ENCODE peak calls at places on chromosomes 11 and 22, in four cellular contexts. One of them, this sample, is unnamed.

GRCh38 chr11:10934293-10934850 is 76.5 kb upstream of the ZBED5 start:
- DNase-seq in mesendoderm: no peak
- DNase-seq in H9: peak
- DNase-seq in IMR-90: no peak
- DNase-seq in this sample: no peak

GRCh38 chr11:93279911-93280347 is 50.6 kb upstream of the DEUP1 start:
- DNase-seq in mesendoderm: no peak
- DNase-seq in H9: no peak
- DNase-seq in IMR-90: no peak
- DNase-seq in this sample: no peak

GRCh38 chr11:14029971-14030531 is 67.5 kb downstream of the SPON1 start:
- DNase-seq in mesendoderm: no peak
- DNase-seq in H9: no peak
- DNase-seq in IMR-90: peak
- DNase-seq in this sample: no peak

GRCh38 chr22:45534339-45535192 is 31.9 kb downstream of the FBLN1 start:
- DNase-seq in mesendoderm: no peak
- DNase-seq in H9: no peak
- DNase-seq in IMR-90: peak
- DNase-seq in this sample: no peak

GRCh38 chr11:129440028-129440630 is 64.5 kb downstream of the BARX2 start:
- DNase-seq in mesendoderm: peak
- DNase-seq in H9: peak
- DNase-seq in IMR-90: no peak
- DNase-seq in this sample: no peak

GRCh38 chr22:20996598-20997535 is 5.1 kb downstream of the THAP7 start:
- DNase-seq in mesendoderm: no peak
- DNase-seq in H9: no peak
- DNase-seq in IMR-90: no peak
- DNase-seq in this sample: no peak

GRCh38 chr11:117820071-117820470 is 4.5 kb downstream of the FXYD2 start:
- DNase-seq in mesendoderm: no peak
- DNase-seq in H9: no peak
- DNase-seq in IMR-90: no peak
- DNase-seq in this sample: no peak

GRCh38 chr22:35752833-35753189 is 35.1 kb downstream of the APOL5 start:
- DNase-seq in mesendoderm: no peak
- DNase-seq in H9: no peak
- DNase-seq in IMR-90: no peak
- DNase-seq in this sample: no peak

GRCh38 chr11:110896358-110896757 is 184.1 kb upstream of the ARHGAP20 start:
- DNase-seq in mesendoderm: peak
- DNase-seq in H9: no peak
- DNase-seq in IMR-90: peak
- DNase-seq in this sample: no peak

GRCh38 chr11:76783901-76784813 is 1.0 kb downstream of the TSKU start:
- DNase-seq in mesendoderm: peak
- DNase-seq in H9: peak
- DNase-seq in IMR-90: peak
- DNase-seq in this sample: peak

GRCh38 chr22:39622881-39623367 is 52.4 kb downstream of the CACNA1I start:
- DNase-seq in mesendoderm: peak
- DNase-seq in H9: peak
- DNase-seq in IMR-90: peak
- DNase-seq in this sample: peak

GRCh38 chr11:73398132-73398526 is 21.9 kb downstream of the RELT start:
- DNase-seq in mesendoderm: no peak
- DNase-seq in H9: no peak
- DNase-seq in IMR-90: no peak
- DNase-seq in this sample: no peak

GRCh38 chr22:24117942-24118341 is 63.3 kb upstream of the SUSD2 start:
- DNase-seq in mesendoderm: peak
- DNase-seq in H9: peak
- DNase-seq in IMR-90: no peak
- DNase-seq in this sample: no peak

GRCh38 chr22:27474711-27475547 is 326.6 kb downstream of the MN1 start:
- DNase-seq in mesendoderm: peak
- DNase-seq in H9: peak
- DNase-seq in IMR-90: peak
- DNase-seq in this sample: peak

GRCh38 chr11:9347100-9347499 is 32.7 kb upstream of the TMEM41B start:
- DNase-seq in mesendoderm: peak
- DNase-seq in H9: no peak
- DNase-seq in IMR-90: no peak
- DNase-seq in this sample: no peak

GRCh38 chr22:46219650-46220049 is 30.4 kb downstream of the CDPF1 start:
- DNase-seq in mesendoderm: no peak
- DNase-seq in H9: no peak
- DNase-seq in IMR-90: no peak
- DNase-seq in this sample: no peak

GRCh38 chr22:41567452-41567768 is 6.6 kb downstream of the CSDC2 start:
- DNase-seq in mesendoderm: no peak
- DNase-seq in H9: no peak
- DNase-seq in IMR-90: no peak
- DNase-seq in this sample: no peak
- H3K56ac ChIP-seq in mesendoderm: no peak
- H3K56ac ChIP-seq in H9: peak
- H3K56ac ChIP-seq in IMR-90: no peak
- H3K56ac ChIP-seq in this sample: no peak

GRCh38 chr11:119065369-119065768 is 2.2 kb upstream of the VPS11 start:
- DNase-seq in mesendoderm: peak
- DNase-seq in H9: peak
- DNase-seq in IMR-90: peak
- DNase-seq in this sample: no peak

GRCh38 chr11:119062779-119063178 is 4.8 kb upstream of the VPS11 start:
- DNase-seq in mesendoderm: no peak
- DNase-seq in H9: no peak
- DNase-seq in IMR-90: peak
- DNase-seq in this sample: no peak

GRCh38 chr11:119066481-119066880 is 1.1 kb upstream of the VPS11 start:
- DNase-seq in mesendoderm: no peak
- DNase-seq in H9: no peak
- DNase-seq in IMR-90: no peak
- DNase-seq in this sample: no peak

DNA sequence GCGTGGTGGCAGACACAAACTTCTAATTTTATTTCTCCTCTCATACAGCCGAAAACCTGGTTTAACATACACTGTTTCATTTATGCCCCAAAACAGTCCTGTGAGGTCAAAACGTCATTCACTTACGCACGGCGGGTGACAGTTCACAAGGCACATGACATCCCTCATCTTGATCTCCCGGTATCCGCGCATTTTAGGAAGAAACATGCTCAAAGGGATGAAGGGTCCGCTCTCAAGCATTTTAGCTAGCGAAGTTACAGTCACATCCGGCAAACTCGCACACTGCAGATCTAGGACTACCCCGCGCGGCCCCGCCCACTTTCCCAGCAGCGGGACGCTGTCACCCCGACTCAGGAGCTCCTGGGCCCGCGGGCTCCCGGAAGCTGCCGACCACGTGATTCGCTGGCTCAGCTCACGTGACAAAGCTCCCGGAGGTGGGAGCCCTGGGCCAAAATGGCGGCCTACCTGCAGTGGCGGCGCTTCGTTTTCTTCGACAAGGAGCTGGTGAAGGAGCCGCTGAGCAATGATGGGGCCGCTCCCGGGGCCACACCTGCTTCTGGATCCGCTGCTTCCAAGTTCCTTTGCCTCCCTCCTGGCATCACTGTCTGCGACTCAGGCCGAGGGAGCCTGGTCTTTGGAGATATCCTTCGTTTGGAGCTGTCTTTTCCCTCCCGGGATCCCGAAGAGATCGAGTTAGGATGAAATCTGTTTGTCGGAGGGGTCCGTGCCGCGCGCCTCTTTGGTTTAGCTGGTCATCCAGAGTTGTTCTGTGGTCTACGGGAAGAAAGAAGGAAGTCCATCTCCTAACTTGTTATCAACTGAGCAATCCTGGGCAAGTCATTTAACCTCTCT is at the start of gene VPS11:
- DNase-seq in mesendoderm: peak
- DNase-seq in H9: peak
- DNase-seq in IMR-90: peak
- DNase-seq in this sample: peak
- H3K56ac ChIP-seq in mesendoderm: peak
- H3K56ac ChIP-seq in H9: no peak
- H3K56ac ChIP-seq in IMR-90: peak
- H3K56ac ChIP-seq in this sample: no peak

GRCh38 chr11:92130432-92130831 is 94.2 kb upstream of the FAT3 start:
- DNase-seq in mesendoderm: no peak
- DNase-seq in H9: no peak
- DNase-seq in IMR-90: peak
- DNase-seq in this sample: no peak
- H3K56ac ChIP-seq in mesendoderm: no peak
- H3K56ac ChIP-seq in H9: no peak
- H3K56ac ChIP-seq in IMR-90: no peak
- H3K56ac ChIP-seq in this sample: no peak

GRCh38 chr11:43779306-43779705 is 98.8 kb downstream of the HSD17B12 start:
- DNase-seq in mesendoderm: no peak
- DNase-seq in H9: no peak
- DNase-seq in IMR-90: no peak
- DNase-seq in this sample: no peak
- H3K56ac ChIP-seq in mesendoderm: no peak
- H3K56ac ChIP-seq in H9: no peak
- H3K56ac ChIP-seq in IMR-90: no peak
- H3K56ac ChIP-seq in this sample: no peak

GRCh38 chr22:32591620-32592019 is 117.0 kb downstream of the FBXO7 start:
- DNase-seq in mesendoderm: no peak
- DNase-seq in H9: no peak
- DNase-seq in IMR-90: peak
- DNase-seq in this sample: no peak

GRCh38 chr22:32587449-32587848 is 112.8 kb downstream of the FBXO7 start:
- DNase-seq in mesendoderm: no peak
- DNase-seq in H9: no peak
- DNase-seq in IMR-90: no peak
- DNase-seq in this sample: no peak

GRCh38 chr22:32588063-32588462 is 113.5 kb downstream of the FBXO7 start:
- DNase-seq in mesendoderm: no peak
- DNase-seq in H9: no peak
- DNase-seq in IMR-90: no peak
- DNase-seq in this sample: no peak

GRCh38 chr22:32590556-32590955 is 115.9 kb downstream of the FBXO7 start:
- DNase-seq in mesendoderm: no peak
- DNase-seq in H9: no peak
- DNase-seq in IMR-90: peak
- DNase-seq in this sample: no peak

GRCh38 chr22:32589007-32589406 is 114.4 kb downstream of the FBXO7 start:
- DNase-seq in mesendoderm: no peak
- DNase-seq in H9: no peak
- DNase-seq in IMR-90: peak
- DNase-seq in this sample: no peak
- H3K56ac ChIP-seq in mesendoderm: no peak
- H3K56ac ChIP-seq in H9: no peak
- H3K56ac ChIP-seq in IMR-90: no peak
- H3K56ac ChIP-seq in this sample: no peak

DNA sequence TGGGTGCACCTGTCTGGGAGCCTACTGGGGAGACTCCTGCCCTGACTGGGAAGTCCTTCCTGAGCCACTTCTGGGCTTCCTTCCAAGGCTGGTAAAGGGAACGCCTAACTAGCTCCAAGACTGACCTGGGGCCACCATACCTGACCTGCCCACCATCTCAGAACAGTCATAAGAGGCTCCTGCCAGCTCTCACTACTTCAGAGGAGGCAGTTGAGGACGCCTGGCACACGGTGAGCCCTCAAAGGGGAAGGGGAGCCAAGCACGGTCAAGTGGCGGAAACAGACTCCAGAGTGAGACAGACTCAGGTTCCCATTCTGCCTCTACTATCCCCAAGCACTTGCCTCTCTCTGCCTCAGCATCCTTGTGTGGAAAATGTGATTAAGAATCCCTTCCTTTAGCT is 7.6 kb downstream of the MCAT start:
- DNase-seq in mesendoderm: no peak
- DNase-seq in H9: no peak
- DNase-seq in IMR-90: no peak
- DNase-seq in this sample: no peak
- H3K56ac ChIP-seq in mesendoderm: no peak
- H3K56ac ChIP-seq in H9: no peak
- H3K56ac ChIP-seq in IMR-90: no peak
- H3K56ac ChIP-seq in this sample: no peak

This sample was measured in H1.